ENCODE peak calls at places on chromosomes 4 and X, in seven cellular contexts. B is lower leg skin, W is uterus, U is sigmoid colon, V is breast epithelium, H is tibial nerve, Y is spleen. C is an unnamed sample.

GRCh38 chr4:39407584-39407885 is 805 bp downstream of the KLB start:
- DNase-seq in W (no peak), U (no peak), Y (no peak), B (no peak), V (no peak), H (no peak), C (no peak)

GRCh38 chrX:38192007-38192625 is 28.6 kb downstream of the SRPX start:
- DNase-seq in V (no peak), H (peak), Y (no peak), U (no peak), B (no peak), W (no peak), C (no peak)

GRCh38 chrX:150358651-150359050 is 4.5 kb upstream of the MAMLD1 start:
- DNase-seq in U (no peak), H (no peak), Y (no peak), B (no peak), W (no peak), V (no peak), C (no peak)

GRCh38 chrX:1902901-1903379 is 288.1 kb downstream of the ASMT start:
- DNase-seq in B (no peak), W (no peak), V (no peak), Y (no peak), H (no peak), U (no peak), C (no peak)

GRCh38 chr4:99002274-99002673 is 6.8 kb downstream of the METAP1 start:
- DNase-seq in B (no peak), V (no peak), W (no peak), U (no peak), H (no peak), Y (no peak), C (no peak)

GRCh38 chr4:71974681-71975080 is 57.1 kb upstream of the NPFFR2 start:
- DNase-seq in Y (no peak), U (no peak), V (no peak), B (no peak), W (no peak), H (no peak), C (no peak)

GRCh38 chr4:27474691-27475090 is 614.0 kb downstream of the STIM2 start:
- DNase-seq in U (no peak), H (no peak), Y (no peak), B (no peak), W (no peak), V (no peak), C (no peak)

GRCh38 chr4:144582105-144582850 is 63.7 kb upstream of the HHIP start:
- DNase-seq in B (no peak), Y (no peak), U (no peak), V (no peak), H (no peak), W (no peak), C (no peak)

GRCh38 chrX:46279214-46279924 is 265.9 kb downstream of the ZNF674 start:
- DNase-seq in V (no peak), U (no peak), H (no peak), B (no peak), Y (no peak), W (no peak), C (no peak)

GRCh38 chr4:2009651-2010233 is 968 bp upstream of the NELFA start:
- DNase-seq in W (no peak), B (peak), Y (peak), U (no peak), V (peak), H (peak), C (no peak)

GRCh38 chr4:179989975-179990374 is 2253.2 kb upstream of the TENM3 start:
- DNase-seq in V (no peak), H (no peak), W (no peak), U (no peak), B (no peak), Y (no peak), C (no peak)

GRCh38 chr4:185421366-185422124 is 4.2 kb downstream of the UFSP2 start:
- DNase-seq in W (no peak), H (no peak), Y (no peak), B (no peak), U (no peak), V (no peak), C (no peak)

GRCh38 chr4:146192060-146192459 is 16.5 kb downstream of the LSM6 start:
- DNase-seq in Y (no peak), H (peak), V (no peak), W (no peak), B (peak), U (no peak), C (no peak)

GRCh38 chr4:160809576-160809975 is 1354.2 kb downstream of the FSTL5 start:
- DNase-seq in H (no peak), V (no peak), B (no peak), W (no peak), Y (no peak), U (no peak), C (no peak)

GRCh38 chr4:82594466-82594865 is 32.7 kb upstream of the TMEM150C start:
- DNase-seq in H (no peak), V (no peak), U (no peak), Y (no peak), W (no peak), B (no peak), C (no peak)

GRCh38 chrX:150410513-150410912 is 47.4 kb downstream of the MAMLD1 start:
- DNase-seq in H (no peak), Y (no peak), U (no peak), B (no peak), V (no peak), W (no peak), C (no peak)

GRCh38 chr4:26862381-26862915 is 1.8 kb downstream of the STIM2 start:
- DNase-seq in W (no peak), H (no peak), B (no peak), V (no peak), U (no peak), Y (no peak), C (no peak)

GRCh38 chr4:179029683-179030082 is 1587.4 kb upstream of the AGA start:
- DNase-seq in B (no peak), W (no peak), U (no peak), Y (no peak), V (no peak), H (no peak), C (no peak)

GRCh38 chr4:7648813-7649395 is 214.2 kb upstream of the PSAPL1 start:
- DNase-seq in U (peak), Y (peak), W (no peak), H (no peak), V (no peak), B (no peak), C (no peak)

GRCh38 chrX:20060961-20061868 is 55.5 kb downstream of the MAP7D2 start:
- DNase-seq in Y (peak), U (no peak), V (no peak), W (no peak), H (no peak), B (no peak), C (no peak)

DNA sequence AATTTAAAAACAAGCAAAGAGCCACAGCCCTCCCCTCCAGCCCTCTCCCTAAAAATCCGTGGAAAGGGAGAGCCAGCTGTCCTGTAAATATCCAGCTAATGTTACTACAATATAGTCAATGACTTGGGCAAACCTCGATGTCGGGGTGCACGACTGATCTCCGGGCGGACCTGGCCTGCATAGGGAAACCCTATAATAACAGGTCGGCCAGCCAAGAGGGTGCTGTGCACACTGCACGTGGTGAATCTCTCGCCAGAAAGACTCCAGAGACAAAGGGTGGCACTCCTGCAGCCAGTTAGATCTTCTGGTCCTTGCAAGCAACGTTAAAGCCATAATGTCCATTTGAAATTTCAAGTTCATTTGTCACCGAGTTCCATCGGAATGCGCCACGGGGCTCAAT is 1092.8 kb downstream of the ADGRL3 start:
- DNase-seq in U (no peak), V (no peak), B (no peak), H (no peak), Y (no peak), W (no peak), C (no peak)
- TF ChIP-seq POLR2A in U (no peak), V (no peak), B (no peak), H (no peak), Y (no peak), W (no peak), C (no peak)

DNA sequence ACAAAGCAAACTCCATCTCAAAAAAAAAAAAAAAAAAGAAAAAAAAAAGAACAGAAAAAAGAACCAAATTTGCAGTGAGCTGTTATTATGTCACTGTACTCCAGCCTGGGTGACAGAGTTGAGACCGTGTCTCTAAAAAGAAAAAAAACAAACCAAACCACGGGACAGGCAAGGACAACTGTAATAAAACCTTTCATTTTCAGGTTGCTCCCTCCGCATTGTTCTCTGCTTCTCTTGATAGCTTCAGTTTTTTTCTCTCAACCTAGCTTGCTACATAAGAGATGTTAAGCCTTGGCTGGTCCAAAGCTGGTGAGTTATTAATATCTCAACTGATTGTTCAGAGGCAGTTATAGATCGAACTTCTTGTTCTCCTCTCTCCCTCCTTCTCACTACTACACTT is 23.1 kb upstream of the ELF2 start:
- DNase-seq in H (no peak), Y (no peak), W (no peak), B (no peak), U (no peak), V (no peak), C (no peak)
- TF ChIP-seq POLR2A in H (no peak), Y (no peak), W (no peak), B (no peak), U (no peak), V (no peak), C (no peak)

GRCh38 chr4:25859429-25860148 is 3.2 kb downstream of the SEL1L3 start:
- DNase-seq in H (no peak), U (no peak), W (no peak), Y (no peak), V (no peak), B (no peak), C (no peak)
- TF ChIP-seq POLR2A in H (no peak), U (no peak), W (no peak), Y (no peak), V (no peak), B (no peak), C (no peak)

GRCh38 chr4:112230879-112231778 is 458 bp upstream of the AP1AR start:
- DNase-seq in H (peak), V (peak), U (peak), B (peak), W (peak), Y (peak), C (peak)

GRCh38 chr4:112234952-112235609 is 3.5 kb downstream of the AP1AR start:
- DNase-seq in W (peak), U (peak), H (peak), V (peak), Y (no peak), B (peak), C (no peak)

GRCh38 chr4:112236040-112236439 is 4.5 kb downstream of the AP1AR start:
- DNase-seq in B (no peak), V (no peak), Y (no peak), W (no peak), U (no peak), H (no peak), C (no peak)

GRCh38 chr4:112231779-112232713 is at the start of gene AP1AR:
- DNase-seq in W (peak), H (peak), Y (peak), B (peak), U (peak), V (peak), C (peak)
- TF ChIP-seq POLR2A in W (peak), H (no peak), Y (peak), B (no peak), U (peak), V (peak), C (peak)

GRCh38 chr4:159765402-159765801 is 662.5 kb downstream of the RAPGEF2 start:
- DNase-seq in V (no peak), U (no peak), Y (no peak), W (no peak), H (no peak), B (no peak), C (no peak)
- TF ChIP-seq POLR2A in V (no peak), U (no peak), Y (no peak), W (no peak), H (no peak), B (no peak), C (no peak)

GRCh38 chrX:9368262-9368661 is 96.6 kb upstream of the TBL1X start:
- DNase-seq in W (no peak), H (no peak), Y (no peak), V (no peak), U (no peak), B (no peak), C (no peak)
- TF ChIP-seq POLR2A in W (no peak), H (no peak), Y (no peak), V (no peak), U (no peak), B (no peak), C (no peak)

GRCh38 chrX:154097597-154098541 is at the start of gene MECP2:
- DNase-seq in H (peak), U (peak), W (peak), B (peak), V (peak), Y (peak), C (peak)
- TF ChIP-seq POLR2A in H (peak), U (no peak), W (peak), B (no peak), V (no peak), Y (no peak), C (peak)

GRCh38 chr4:48271048-48271452 is 1.4 kb upstream of the TEC start:
- DNase-seq in H (no peak), U (no peak), V (no peak), B (no peak), W (no peak), Y (no peak), C (no peak)

GRCh38 chr4:48269861-48270515 is 350 bp upstream of the TEC start:
- DNase-seq in W (peak), H (peak), U (peak), V (peak), B (peak), Y (peak), C (no peak)

GRCh38 chr4:48270516-48270897 is 869 bp upstream of the TEC start:
- DNase-seq in H (no peak), Y (no peak), V (no peak), U (no peak), W (no peak), B (no peak), C (no peak)

GRCh38 chr4:48267574-48267973 is 2.1 kb downstream of the TEC start:
- DNase-seq in W (no peak), B (no peak), H (no peak), U (no peak), V (no peak), Y (peak), C (no peak)

GRCh38 chr4:48268956-48269860 is at the start of gene TEC:
- DNase-seq in U (peak), Y (no peak), H (peak), W (no peak), V (peak), B (peak), C (no peak)
- TF ChIP-seq POLR2A in U (no peak), Y (peak), H (no peak), W (peak), V (no peak), B (no peak), C (no peak)

GRCh38 chrX:63561425-63561824 is 210.3 kb upstream of the SPIN4 start:
- DNase-seq in W (no peak), B (no peak), H (no peak), U (no peak), Y (no peak), V (no peak), C (no peak)

DNA sequence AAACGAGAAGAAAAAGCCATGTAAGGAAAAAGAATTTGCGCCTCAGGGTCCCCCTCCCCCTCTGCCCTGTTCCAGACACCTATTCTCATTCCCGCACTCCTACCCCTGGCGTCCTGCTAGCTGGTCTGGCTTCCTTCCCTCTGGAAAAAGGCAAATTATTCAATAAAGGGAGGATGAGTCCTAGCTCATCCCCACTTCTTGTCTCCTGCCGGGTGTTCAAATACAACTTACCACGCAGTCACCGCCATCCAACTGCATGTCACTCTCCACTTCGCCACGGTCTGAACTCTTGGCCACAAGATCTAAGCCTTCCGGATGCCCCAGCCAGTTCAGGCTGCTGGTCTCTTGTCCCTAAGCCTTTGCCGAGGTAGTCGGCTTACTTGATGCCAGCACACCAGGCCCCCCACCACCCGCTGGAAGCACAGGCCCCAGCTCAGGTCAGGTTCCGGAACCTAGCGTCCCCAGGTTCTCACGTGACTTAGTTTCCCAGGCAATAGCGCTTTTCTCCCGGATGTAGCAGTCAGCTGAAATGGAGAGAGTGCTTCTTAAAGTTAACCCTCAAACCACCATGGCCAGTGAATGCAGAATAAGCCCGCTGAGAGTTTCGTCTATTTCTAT is 209.6 kb upstream of the SPIN4 start:
- DNase-seq in H (peak), U (peak), V (peak), Y (peak), W (peak), B (peak), C (peak)
- TF ChIP-seq POLR2A in H (no peak), U (peak), V (no peak), Y (no peak), W (no peak), B (no peak), C (peak)